ENCODE peak calls at places on chromosomes 7 and 10, in seven cellular contexts. J is A673; C is DMS 273 treated with DMSO at 0.1 percent for 48 hours; D is MV-4-11; X is CD4-positive, alpha-beta T cell; N is NCI-H774; E is MCF 10A. Z is an unnamed sample.

GRCh38 chr7:78924581-78924980 is 528.9 kb downstream of the MAGI2 start:
- DNase-seq in C (no peak), E (peak; percentile 24), J (peak; percentile 40), D (no peak), N (no peak), X (no peak), Z (peak; percentile 29)

GRCh38 chr10:115936926-115937755 is 335.9 kb downstream of the GFRA1 start:
- DNase-seq in E (peak; percentile 30), D (no peak), C (no peak), X (no peak), J (peak; percentile 49), N (no peak), Z (no peak)

GRCh38 chr7:95469850-95470249 is 15.9 kb upstream of the ASB4 start:
- DNase-seq in N (peak; percentile 84), C (peak; percentile 16), D (no peak), J (peak; percentile 77), E (no peak), X (no peak), Z (no peak)

GRCh38 chr7:24717694-24718320 is 39.5 kb downstream of the GSDME start:
- DNase-seq in X (no peak), N (no peak), E (no peak), C (no peak), J (no peak), D (no peak), Z (no peak)

GRCh38 chr7:133081119-133081604 is 728 bp downstream of the CHCHD3 start:
- DNase-seq in D (no peak), E (peak; percentile 20), C (no peak), X (no peak), N (no peak), J (peak; percentile 27), Z (no peak)

GRCh38 chr10:90087197-90088007 is 386.0 kb downstream of the KIF20B start:
- DNase-seq in X (no peak), D (peak; percentile 91), E (peak; percentile 76), N (no peak), C (no peak), J (peak; percentile 9), Z (no peak)

GRCh38 chr10:78956391-78956790 is 112.4 kb upstream of the ZMIZ1 start:
- DNase-seq in C (no peak), D (no peak), N (no peak), E (no peak), X (no peak), J (no peak), Z (no peak)

GRCh38 chr10:23543696-23544095 is 104.8 kb downstream of the OTUD1 start:
- DNase-seq in J (peak; percentile 60), C (no peak), E (no peak), D (no peak), X (no peak), N (no peak), Z (no peak)

GRCh38 chr10:127485153-127485857 is 63.8 kb upstream of the NPS start:
- DNase-seq in D (no peak), C (no peak), J (no peak), N (no peak), X (no peak), E (peak; percentile 53), Z (peak; percentile 66)

GRCh38 chr10:51046668-51047067 is 27.6 kb upstream of the PRKG1 start:
- DNase-seq in E (no peak), N (no peak), X (no peak), J (no peak), C (no peak), D (no peak), Z (no peak)

GRCh38 chr10:9254353-9254752 is 1199.9 kb downstream of the GATA3 start:
- DNase-seq in C (no peak), N (no peak), E (no peak), D (no peak), X (no peak), J (no peak), Z (no peak)

GRCh38 chr10:11823122-11823988 is at the start of gene PROSER2:
- DNase-seq in D (peak; percentile 55), X (peak; percentile 62), N (peak; percentile 41), C (no peak), J (peak; percentile 86), E (peak; percentile 74), Z (no peak)

GRCh38 chr10:114172776-114173555 is 1.0 kb downstream of the CCDC186 start:
- DNase-seq in E (peak; percentile 22), D (no peak), C (no peak), J (no peak), X (no peak), N (no peak), Z (no peak)

GRCh38 chr10:132836248-132836831 is 50.4 kb upstream of the NKX6-2 start:
- DNase-seq in J (no peak), E (no peak), D (no peak), X (no peak), N (no peak), C (no peak), Z (no peak)

GRCh38 chr7:20647908-20648776 is 32.7 kb downstream of the ABCB5 start:
- DNase-seq in E (peak; percentile 64), J (peak; percentile 38), X (no peak), D (no peak), C (no peak), N (no peak), Z (peak; percentile 79)

GRCh38 chr7:149869867-149870266 is 3.9 kb upstream of the ATP6V0E2 start:
- DNase-seq in D (no peak), E (no peak), C (no peak), J (no peak), X (no peak), N (no peak), Z (no peak)

Z was measured in H4.